ENCODE peak calls at places on chromosomes 16 and 17, in seven cellular contexts. One of them, this sample, is unnamed.

GRCh38 chr16:13607289-13607688 is 312.7 kb upstream of the ERCC4 start:
- ATAC-seq in activated naive CD4-positive, alpha-beta T cell treated with anti-CD3 and anti-CD28 coated beads, Interleukin-2, amount 50 U/mL, for 72 hours: no peak
- ATAC-seq in natural killer cell: no peak
- ATAC-seq in left lung: no peak
- ATAC-seq in lower lobe of right lung: no peak
- ATAC-seq in Right ventricle myocardium inferior: no peak
- ATAC-seq in PC-3: no peak
- ATAC-seq in this sample: no peak

GRCh38 chr16:74868501-74868900 is 93.9 kb upstream of the FA2H start:
- ATAC-seq in activated naive CD4-positive, alpha-beta T cell treated with anti-CD3 and anti-CD28 coated beads, Interleukin-2, amount 50 U/mL, for 72 hours: peak; percentile 51
- ATAC-seq in natural killer cell: peak; percentile 52
- ATAC-seq in left lung: peak; percentile 46
- ATAC-seq in lower lobe of right lung: no peak
- ATAC-seq in Right ventricle myocardium inferior: no peak
- ATAC-seq in PC-3: no peak
- ATAC-seq in this sample: no peak

GRCh38 chr17:82278786-82279379 is 5.4 kb upstream of the CSNK1D start:
- ATAC-seq in activated naive CD4-positive, alpha-beta T cell treated with anti-CD3 and anti-CD28 coated beads, Interleukin-2, amount 50 U/mL, for 72 hours: no peak
- ATAC-seq in natural killer cell: no peak
- ATAC-seq in left lung: no peak
- ATAC-seq in lower lobe of right lung: peak; percentile 52
- ATAC-seq in Right ventricle myocardium inferior: no peak
- ATAC-seq in PC-3: no peak
- ATAC-seq in this sample: no peak

GRCh38 chr17:5034651-5035050 is 575 bp downstream of the SLC52A1 start:
- ATAC-seq in activated naive CD4-positive, alpha-beta T cell treated with anti-CD3 and anti-CD28 coated beads, Interleukin-2, amount 50 U/mL, for 72 hours: no peak
- ATAC-seq in natural killer cell: no peak
- ATAC-seq in left lung: no peak
- ATAC-seq in lower lobe of right lung: no peak
- ATAC-seq in Right ventricle myocardium inferior: no peak
- ATAC-seq in PC-3: no peak
- ATAC-seq in this sample: no peak

GRCh38 chr16:50489187-50489586 is 59.0 kb upstream of the NKD1 start:
- ATAC-seq in activated naive CD4-positive, alpha-beta T cell treated with anti-CD3 and anti-CD28 coated beads, Interleukin-2, amount 50 U/mL, for 72 hours: no peak
- ATAC-seq in natural killer cell: no peak
- ATAC-seq in left lung: no peak
- ATAC-seq in lower lobe of right lung: no peak
- ATAC-seq in Right ventricle myocardium inferior: no peak
- ATAC-seq in PC-3: no peak
- ATAC-seq in this sample: no peak

GRCh38 chr16:3787924-3788661 is 70.8 kb upstream of the TRAP1 start:
- ATAC-seq in activated naive CD4-positive, alpha-beta T cell treated with anti-CD3 and anti-CD28 coated beads, Interleukin-2, amount 50 U/mL, for 72 hours: no peak
- ATAC-seq in natural killer cell: no peak
- ATAC-seq in left lung: no peak
- ATAC-seq in lower lobe of right lung: no peak
- ATAC-seq in Right ventricle myocardium inferior: no peak
- ATAC-seq in PC-3: no peak
- ATAC-seq in this sample: no peak

GRCh38 chr17:13510062-13510461 is 91.7 kb downstream of the HS3ST3A1 start:
- ATAC-seq in activated naive CD4-positive, alpha-beta T cell treated with anti-CD3 and anti-CD28 coated beads, Interleukin-2, amount 50 U/mL, for 72 hours: no peak
- ATAC-seq in natural killer cell: no peak
- ATAC-seq in left lung: peak; percentile 23
- ATAC-seq in lower lobe of right lung: no peak
- ATAC-seq in Right ventricle myocardium inferior: no peak
- ATAC-seq in PC-3: no peak
- ATAC-seq in this sample: peak; percentile 51

GRCh38 chr17:40848583-40849235 is 18.3 kb downstream of the KRT12 start:
- ATAC-seq in activated naive CD4-positive, alpha-beta T cell treated with anti-CD3 and anti-CD28 coated beads, Interleukin-2, amount 50 U/mL, for 72 hours: no peak
- ATAC-seq in natural killer cell: no peak
- ATAC-seq in left lung: no peak
- ATAC-seq in lower lobe of right lung: no peak
- ATAC-seq in Right ventricle myocardium inferior: no peak
- ATAC-seq in PC-3: no peak
- ATAC-seq in this sample: no peak

GRCh38 chr16:4067262-4068001 is 48.8 kb downstream of the ADCY9 start:
- ATAC-seq in activated naive CD4-positive, alpha-beta T cell treated with anti-CD3 and anti-CD28 coated beads, Interleukin-2, amount 50 U/mL, for 72 hours: no peak
- ATAC-seq in natural killer cell: no peak
- ATAC-seq in left lung: peak; percentile 16
- ATAC-seq in lower lobe of right lung: no peak
- ATAC-seq in Right ventricle myocardium inferior: peak; percentile 74
- ATAC-seq in PC-3: no peak
- ATAC-seq in this sample: peak; percentile 65

GRCh38 chr16:85903576-85903975 is 4.6 kb downstream of the IRF8 start:
- ATAC-seq in activated naive CD4-positive, alpha-beta T cell treated with anti-CD3 and anti-CD28 coated beads, Interleukin-2, amount 50 U/mL, for 72 hours: no peak
- ATAC-seq in natural killer cell: peak; percentile 23
- ATAC-seq in left lung: no peak
- ATAC-seq in lower lobe of right lung: peak; percentile 8
- ATAC-seq in Right ventricle myocardium inferior: no peak
- ATAC-seq in PC-3: no peak
- ATAC-seq in this sample: no peak

GRCh38 chr16:31333686-31334649 is 21.0 kb upstream of the ITGAX start:
- ATAC-seq in activated naive CD4-positive, alpha-beta T cell treated with anti-CD3 and anti-CD28 coated beads, Interleukin-2, amount 50 U/mL, for 72 hours: peak; percentile 84
- ATAC-seq in natural killer cell: peak; percentile 88
- ATAC-seq in left lung: peak; percentile 59
- ATAC-seq in lower lobe of right lung: peak; percentile 39
- ATAC-seq in Right ventricle myocardium inferior: peak; percentile 28
- ATAC-seq in PC-3: peak; percentile 64
- ATAC-seq in this sample: peak; percentile 67

GRCh38 chr16:8548166-8548565 is 42.1 kb downstream of the TMEM114 start:
- ATAC-seq in activated naive CD4-positive, alpha-beta T cell treated with anti-CD3 and anti-CD28 coated beads, Interleukin-2, amount 50 U/mL, for 72 hours: no peak
- ATAC-seq in natural killer cell: no peak
- ATAC-seq in left lung: no peak
- ATAC-seq in lower lobe of right lung: no peak
- ATAC-seq in Right ventricle myocardium inferior: no peak
- ATAC-seq in PC-3: no peak
- ATAC-seq in this sample: no peak

GRCh38 chr16:70804729-70805169 is 3.8 kb upstream of the VAC14 start:
- ATAC-seq in activated naive CD4-positive, alpha-beta T cell treated with anti-CD3 and anti-CD28 coated beads, Interleukin-2, amount 50 U/mL, for 72 hours: no peak
- ATAC-seq in natural killer cell: no peak
- ATAC-seq in left lung: no peak
- ATAC-seq in lower lobe of right lung: no peak
- ATAC-seq in Right ventricle myocardium inferior: no peak
- ATAC-seq in PC-3: no peak
- ATAC-seq in this sample: no peak

GRCh38 chr17:15414502-15415348 is 52.7 kb downstream of the CDRT4 start:
- ATAC-seq in activated naive CD4-positive, alpha-beta T cell treated with anti-CD3 and anti-CD28 coated beads, Interleukin-2, amount 50 U/mL, for 72 hours: no peak
- ATAC-seq in natural killer cell: no peak
- ATAC-seq in left lung: peak; percentile 81
- ATAC-seq in lower lobe of right lung: peak; percentile 91
- ATAC-seq in Right ventricle myocardium inferior: peak; percentile 90
- ATAC-seq in PC-3: no peak
- ATAC-seq in this sample: no peak